ENCODE peak calls at places on chromosomes 13 and 19, in seven cellular contexts. M, U, G, A, E, T and C are unnamed samples.
A peak's percentile ranks its signal among the peaks of the same experiment; 100 is the strongest.

GRCh38 chr19:19321143-19321577 is 531 bp downstream of the MAU2 start:
- DNase-seq in M (no peak), U (no peak), G (no peak), A (peak; percentile 21), E (peak; percentile 45), T (no peak), C (no peak)

GRCh38 chr13:66405908-66406802 is 824.0 kb downstream of the PCDH9 start:
- DNase-seq in M (no peak), U (no peak), G (no peak), A (no peak), E (peak; percentile 11), T (no peak), C (peak; percentile 4)

GRCh38 chr13:35514166-35514565 is 37.7 kb upstream of the MAB21L1 start:
- DNase-seq in M (no peak), U (no peak), G (peak; percentile 30), A (no peak), E (no peak), T (no peak), C (no peak)

GRCh38 chr13:35549481-35549880 is 73.0 kb upstream of the MAB21L1 start:
- DNase-seq in M (no peak), U (no peak), G (no peak), A (no peak), E (peak; percentile 4), T (no peak), C (no peak)

GRCh38 chr19:35119578-35119977 is 4.0 kb downstream of the FXYD3 start:
- DNase-seq in M (no peak), U (no peak), G (no peak), A (no peak), E (no peak), T (no peak), C (no peak)

GRCh38 chr13:94416454-94417080 is 62.9 kb downstream of the DCT start:
- DNase-seq in M (peak; percentile 51), U (no peak), G (no peak), A (no peak), E (no peak), T (no peak), C (no peak)

GRCh38 chr19:34831714-34832113 is 58.7 kb upstream of the ZNF599 start:
- DNase-seq in M (no peak), U (no peak), G (no peak), A (no peak), E (no peak), T (no peak), C (no peak)

GRCh38 chr13:20740021-20740420 is 33.7 kb downstream of the EEF1AKMT1 start:
- DNase-seq in M (no peak), U (no peak), G (no peak), A (no peak), E (no peak), T (no peak), C (no peak)

GRCh38 chr13:71772376-71772775 is 94.6 kb downstream of the DACH1 start:
- DNase-seq in M (no peak), U (no peak), G (no peak), A (no peak), E (no peak), T (no peak), C (no peak)

GRCh38 chr19:40786060-40787037 is 8.3 kb downstream of the RAB4B start:
- DNase-seq in M (no peak), U (no peak), G (no peak), A (no peak), E (no peak), T (no peak), C (no peak)

GRCh38 chr19:33621811-33622504 is at the start of gene CHST8:
- DNase-seq in M (no peak), U (no peak), G (peak; percentile 88), A (no peak), E (peak; percentile 42), T (no peak), C (no peak)